ENCODE peak calls at places on chromosomes 1 and 21, in seven cellular contexts. A, Q, U, H, Y, D and M are unnamed samples.
A peak's percentile ranks its signal among the peaks of the same experiment; 100 is the strongest.

GRCh38 chr1:109649380-109649987 is 6.4 kb upstream of the GSTM4 start:
- DNase-seq in H (peak; percentile 76), Q (no peak), U (no peak), A (peak; percentile 43), D (peak; percentile 39), Y (no peak), M (no peak)

GRCh38 chr1:74683656-74684055 is 10.1 kb upstream of the ERICH3 start:
- DNase-seq in D (no peak), U (no peak), H (no peak), Y (no peak), Q (no peak), A (no peak), M (no peak)

GRCh38 chr1:108747128-108747827 is 804 bp downstream of the STXBP3 start:
- DNase-seq in D (peak; percentile 95), H (peak; percentile 95), Q (peak; percentile 91), Y (peak; percentile 82), U (peak; percentile 83), A (peak; percentile 84), M (peak; percentile 84)

GRCh38 chr1:54275349-54275748 is 75.4 kb downstream of the MRPL37 start:
- DNase-seq in D (peak; percentile 95), A (peak; percentile 51), U (no peak), H (peak; percentile 87), Q (no peak), Y (peak; percentile 82), M (no peak)

GRCh38 chr1:182392045-182393028 is 747 bp upstream of the GLUL start:
- DNase-seq in A (peak; percentile 9), U (peak; percentile 81), Y (peak; percentile 71), H (peak; percentile 70), Q (no peak), D (peak; percentile 94), M (peak; percentile 91)

GRCh38 chr1:62144238-62144831 is 50.3 kb upstream of the L1TD1 start:
- DNase-seq in H (peak; percentile 60), Q (peak; percentile 71), D (no peak), Y (peak; percentile 25), U (peak; percentile 82), A (peak; percentile 52), M (no peak)

GRCh38 chr1:30707412-30708360 is 15.7 kb downstream of the MATN1 start:
- DNase-seq in U (peak; percentile 88), Q (peak; percentile 37), D (no peak), A (peak; percentile 56), H (peak; percentile 82), Y (peak; percentile 58), M (peak; percentile 83)

GRCh38 chr1:19138958-19139581 is 71.0 kb downstream of the UBR4 start:
- DNase-seq in Y (no peak), H (no peak), D (no peak), U (no peak), A (no peak), Q (no peak), M (no peak)

GRCh38 chr1:245313581-245313980 is 158.8 kb downstream of the KIF26B start:
- DNase-seq in Q (no peak), H (peak; percentile 36), U (no peak), A (no peak), Y (no peak), D (no peak), M (no peak)

GRCh38 chr1:161074676-161075368 is 5.1 kb upstream of the ARHGAP30 start:
- DNase-seq in Q (no peak), Y (no peak), U (no peak), H (no peak), A (no peak), D (no peak), M (no peak)

GRCh38 chr1:7721940-7722669 is 49.0 kb upstream of the VAMP3 start:
- DNase-seq in Y (no peak), D (no peak), Q (no peak), H (no peak), U (no peak), A (no peak), M (no peak)

GRCh38 chr1:59561782-59562181 is 253.0 kb upstream of the HOOK1 start:
- DNase-seq in Q (no peak), H (no peak), U (no peak), Y (no peak), A (no peak), D (no peak), M (no peak)

GRCh38 chr1:114345930-114346479 is 165.0 kb downstream of the TRIM33 start:
- DNase-seq in Y (peak; percentile 14), D (peak; percentile 87), A (no peak), U (peak; percentile 67), H (peak; percentile 27), Q (no peak), M (no peak)

GRCh38 chr21:29164330-29164942 is 34.0 kb downstream of the MAP3K7CL start:
- DNase-seq in H (peak; percentile 88), Y (no peak), U (peak; percentile 71), D (no peak), Q (peak; percentile 75), A (peak; percentile 91), M (no peak)

GRCh38 chr1:168134132-168135041 is 2.3 kb downstream of the GPR161 start:
- DNase-seq in U (no peak), Y (no peak), A (no peak), H (no peak), Q (no peak), D (peak; percentile 24), M (no peak)

GRCh38 chr1:9591669-9592509 is 3.2 kb downstream of the TMEM201 start:
- DNase-seq in Q (no peak), D (no peak), H (no peak), U (peak; percentile 27), A (no peak), Y (no peak), M (peak; percentile 73)

GRCh38 chr1:172325562-172325961 is 94.9 kb upstream of the C1orf105 start:
- DNase-seq in U (no peak), D (no peak), Y (no peak), A (peak; percentile 67), H (peak; percentile 69), Q (peak; percentile 40), M (no peak)

GRCh38 chr1:172321429-172321828 is 99.1 kb upstream of the C1orf105 start:
- DNase-seq in A (peak; percentile 66), Q (peak; percentile 50), U (no peak), D (no peak), H (peak; percentile 83), Y (no peak), M (no peak)

GRCh38 chr1:172323666-172324065 is 96.8 kb upstream of the C1orf105 start:
- DNase-seq in Q (no peak), D (no peak), Y (no peak), H (no peak), U (no peak), A (no peak), M (no peak)

GRCh38 chr1:172320723-172321122 is 99.8 kb upstream of the C1orf105 start:
- DNase-seq in U (no peak), Y (no peak), A (peak; percentile 64), Q (peak; percentile 65), D (no peak), H (peak; percentile 66), M (no peak)

GRCh38 chr1:172322219-172323061 is 98.0 kb upstream of the C1orf105 start:
- DNase-seq in U (peak; percentile 24), Q (peak; percentile 95), D (no peak), A (peak; percentile 88), Y (peak; percentile 37), H (peak; percentile 89), M (peak; percentile 39)
- H3K4me3 ChIP-seq in U (no peak overlapping the region), Q (peak overlapping the region; percentile 20), D (peak overlapping the region; percentile 31), A (no peak overlapping the region), Y (no peak overlapping the region), H (peak overlapping the region; percentile 52), M (no peak overlapping the region)

GRCh38 chr1:23793861-23794731 is 3.2 kb downstream of the LYPLA2 start:
- DNase-seq in H (no peak), Q (no peak), U (no peak), D (no peak), Y (no peak), A (no peak), M (no peak)

GRCh38 chr1:23792151-23792945 is 1.4 kb downstream of the LYPLA2 start:
- DNase-seq in Q (no peak), D (no peak), A (no peak), U (peak; percentile 23), H (peak; percentile 36), Y (no peak), M (no peak)

GRCh38 chr1:23790696-23791433 is at the start of gene LYPLA2:
- DNase-seq in Y (peak; percentile 95), A (peak; percentile 86), H (peak; percentile 98), Q (peak; percentile 88), U (peak; percentile 98), D (peak; percentile 99), M (peak; percentile 99)

GRCh38 chr1:23793018-23793781 is 2.3 kb downstream of the LYPLA2 start:
- DNase-seq in A (no peak), Q (no peak), U (no peak), Y (peak; percentile 54), D (no peak), H (peak; percentile 78), M (peak; percentile 76)

DNA sequence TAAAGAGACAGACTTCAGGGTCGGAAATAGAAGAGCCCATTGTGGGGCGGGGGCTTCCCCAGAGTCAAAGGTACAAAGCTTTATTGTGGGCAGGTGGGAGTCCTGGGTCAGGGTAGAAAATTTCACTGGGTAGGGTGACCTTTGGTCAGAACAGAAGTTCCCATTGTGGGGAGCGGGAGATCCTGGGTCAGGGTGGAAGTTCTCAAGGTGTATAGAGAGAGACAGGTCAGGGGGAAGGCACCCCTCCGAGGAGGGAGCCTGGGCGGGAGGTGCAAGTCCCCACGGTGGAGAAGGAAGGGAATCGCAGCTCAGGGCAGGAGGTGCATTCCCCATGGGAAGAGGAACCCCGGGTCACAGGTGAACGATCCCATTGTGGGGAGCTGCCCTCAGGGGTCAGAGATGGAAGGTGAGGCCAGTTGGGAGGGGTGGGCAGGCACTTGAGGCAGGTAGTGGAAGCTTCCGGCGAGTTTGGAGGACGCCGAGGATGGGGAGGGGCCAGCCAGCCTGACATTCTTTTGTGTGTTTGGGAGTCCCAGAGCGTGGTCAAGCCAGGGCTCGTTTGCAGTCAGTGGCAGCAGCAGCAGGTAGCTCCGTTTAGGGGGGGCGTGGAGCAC is 596 bp downstream of the LYPLA2 start:
- DNase-seq in Q (no peak), Y (no peak), D (no peak), H (peak; percentile 55), U (peak; percentile 79), A (no peak), M (no peak)
- H3K4me3 ChIP-seq in Q (peak overlapping the region; percentile 88), Y (peak overlapping the region; percentile 82), D (peak overlapping the region; percentile 70), H (peak overlapping the region; percentile 97), U (peak overlapping the region; percentile 98), A (peak overlapping the region; percentile 95), M (peak overlapping the region; percentile 69)

GRCh38 chr1:53180951-53181350 is 15.7 kb upstream of the CPT2 start:
- DNase-seq in H (no peak), Y (no peak), D (no peak), U (no peak), Q (no peak), A (no peak), M (no peak)
- H3K4me3 ChIP-seq in H (no peak overlapping the region), Y (no peak overlapping the region), D (no peak overlapping the region), U (no peak overlapping the region), Q (no peak overlapping the region), A (no peak overlapping the region), M (no peak overlapping the region)

GRCh38 chr1:107479865-107480264 is 339.0 kb downstream of the NTNG1 start:
- DNase-seq in U (no peak), A (no peak), Y (no peak), Q (no peak), H (no peak), D (no peak), M (no peak)

GRCh38 chr1:107483949-107484348 is 343.1 kb downstream of the NTNG1 start:
- DNase-seq in A (no peak), Y (no peak), Q (no peak), D (no peak), H (no peak), U (no peak), M (no peak)

GRCh38 chr1:107477233-107477632 is 336.4 kb downstream of the NTNG1 start:
- DNase-seq in U (peak; percentile 57), A (no peak), D (no peak), Q (no peak), Y (no peak), H (no peak), M (no peak)

GRCh38 chr1:107474877-107475612 is 334.2 kb downstream of the NTNG1 start:
- DNase-seq in A (peak; percentile 2), D (no peak), H (peak; percentile 38), Q (no peak), U (no peak), Y (no peak), M (no peak)

GRCh38 chr1:107480548-107480947 is 339.7 kb downstream of the NTNG1 start:
- DNase-seq in Y (no peak), Q (no peak), H (peak; percentile 44), A (no peak), D (no peak), U (no peak), M (peak; percentile 34)
- H3K4me3 ChIP-seq in Y (no peak overlapping the region), Q (peak overlapping the region; percentile 34), H (peak overlapping the region; percentile 30), A (no peak overlapping the region), D (peak overlapping the region; percentile 36), U (no peak overlapping the region), M (no peak overlapping the region)